ENCODE peak calls at places on chromosomes 6 and 20, in eight cellular contexts. One of them, this sample, is unnamed.

GRCh38 chr6:164882236-164882635 is 427.2 kb downstream of the C6orf118 start:
- DNase-seq in tibial artery: no peak
- DNase-seq in substantia nigra: no peak
- DNase-seq in mucosa of gallbladder: no peak
- DNase-seq in astrocyte of the spinal cord: no peak
- DNase-seq in NCI-H2107: no peak
- DNase-seq in brain microvascular endothelial cell: no peak
- DNase-seq in stimulated activated CD4-positive, alpha-beta T cell treated with anti-CD3 and anti-CD28 coated beads, Interleukin-12 subunit alpha, Interleukin-12 subunit beta, amount 100 ng/mL, for 4 hours: no peak
- DNase-seq in this sample: no peak

GRCh38 chr6:111585241-111585968 is 20.3 kb downstream of the TRAF3IP2 start:
- DNase-seq in tibial artery: no peak
- DNase-seq in substantia nigra: no peak
- DNase-seq in mucosa of gallbladder: no peak
- DNase-seq in astrocyte of the spinal cord: no peak
- DNase-seq in NCI-H2107: no peak
- DNase-seq in brain microvascular endothelial cell: no peak
- DNase-seq in stimulated activated CD4-positive, alpha-beta T cell treated with anti-CD3 and anti-CD28 coated beads, Interleukin-12 subunit alpha, Interleukin-12 subunit beta, amount 100 ng/mL, for 4 hours: no peak
- DNase-seq in this sample: no peak

GRCh38 chr20:10637563-10637962 is 36.2 kb downstream of the JAG1 start:
- DNase-seq in tibial artery: no peak
- DNase-seq in substantia nigra: no peak
- DNase-seq in mucosa of gallbladder: no peak
- DNase-seq in astrocyte of the spinal cord: peak
- DNase-seq in NCI-H2107: peak
- DNase-seq in brain microvascular endothelial cell: no peak
- DNase-seq in stimulated activated CD4-positive, alpha-beta T cell treated with anti-CD3 and anti-CD28 coated beads, Interleukin-12 subunit alpha, Interleukin-12 subunit beta, amount 100 ng/mL, for 4 hours: no peak
- DNase-seq in this sample: no peak

GRCh38 chr20:23024701-23025100 is 10.4 kb upstream of the SSTR4 start:
- DNase-seq in tibial artery: no peak
- DNase-seq in substantia nigra: no peak
- DNase-seq in mucosa of gallbladder: no peak
- DNase-seq in astrocyte of the spinal cord: no peak
- DNase-seq in NCI-H2107: no peak
- DNase-seq in brain microvascular endothelial cell: no peak
- DNase-seq in stimulated activated CD4-positive, alpha-beta T cell treated with anti-CD3 and anti-CD28 coated beads, Interleukin-12 subunit alpha, Interleukin-12 subunit beta, amount 100 ng/mL, for 4 hours: no peak
- DNase-seq in this sample: no peak

GRCh38 chr20:11882651-11883050 is 35.0 kb upstream of the BTBD3 start:
- DNase-seq in tibial artery: no peak
- DNase-seq in substantia nigra: no peak
- DNase-seq in mucosa of gallbladder: no peak
- DNase-seq in astrocyte of the spinal cord: no peak
- DNase-seq in NCI-H2107: no peak
- DNase-seq in brain microvascular endothelial cell: no peak
- DNase-seq in stimulated activated CD4-positive, alpha-beta T cell treated with anti-CD3 and anti-CD28 coated beads, Interleukin-12 subunit alpha, Interleukin-12 subunit beta, amount 100 ng/mL, for 4 hours: no peak
- DNase-seq in this sample: no peak

GRCh38 chr6:147648936-147649335 is 140.4 kb downstream of the SAMD5 start:
- DNase-seq in tibial artery: no peak
- DNase-seq in substantia nigra: no peak
- DNase-seq in mucosa of gallbladder: no peak
- DNase-seq in astrocyte of the spinal cord: peak
- DNase-seq in NCI-H2107: no peak
- DNase-seq in brain microvascular endothelial cell: no peak
- DNase-seq in stimulated activated CD4-positive, alpha-beta T cell treated with anti-CD3 and anti-CD28 coated beads, Interleukin-12 subunit alpha, Interleukin-12 subunit beta, amount 100 ng/mL, for 4 hours: no peak
- DNase-seq in this sample: no peak

GRCh38 chr6:144062757-144063156 is 32.6 kb downstream of the SF3B5 start:
- DNase-seq in tibial artery: no peak
- DNase-seq in substantia nigra: no peak
- DNase-seq in mucosa of gallbladder: no peak
- DNase-seq in astrocyte of the spinal cord: no peak
- DNase-seq in NCI-H2107: no peak
- DNase-seq in brain microvascular endothelial cell: no peak
- DNase-seq in stimulated activated CD4-positive, alpha-beta T cell treated with anti-CD3 and anti-CD28 coated beads, Interleukin-12 subunit alpha, Interleukin-12 subunit beta, amount 100 ng/mL, for 4 hours: no peak
- DNase-seq in this sample: no peak

GRCh38 chr20:61538481-61539265 is 286.6 kb downstream of the CDH4 start:
- DNase-seq in tibial artery: no peak
- DNase-seq in substantia nigra: no peak
- DNase-seq in mucosa of gallbladder: no peak
- DNase-seq in astrocyte of the spinal cord: no peak
- DNase-seq in NCI-H2107: no peak
- DNase-seq in brain microvascular endothelial cell: no peak
- DNase-seq in stimulated activated CD4-positive, alpha-beta T cell treated with anti-CD3 and anti-CD28 coated beads, Interleukin-12 subunit alpha, Interleukin-12 subunit beta, amount 100 ng/mL, for 4 hours: no peak
- DNase-seq in this sample: peak

GRCh38 chr20:43744966-43745733 is 18.3 kb upstream of the GTSF1L start:
- DNase-seq in tibial artery: no peak
- DNase-seq in substantia nigra: no peak
- DNase-seq in mucosa of gallbladder: no peak
- DNase-seq in astrocyte of the spinal cord: no peak
- DNase-seq in NCI-H2107: no peak
- DNase-seq in brain microvascular endothelial cell: no peak
- DNase-seq in stimulated activated CD4-positive, alpha-beta T cell treated with anti-CD3 and anti-CD28 coated beads, Interleukin-12 subunit alpha, Interleukin-12 subunit beta, amount 100 ng/mL, for 4 hours: no peak
- DNase-seq in this sample: no peak

GRCh38 chr6:43847741-43848630 is 78.0 kb downstream of the VEGFA start:
- DNase-seq in tibial artery: no peak
- DNase-seq in substantia nigra: no peak
- DNase-seq in mucosa of gallbladder: no peak
- DNase-seq in astrocyte of the spinal cord: no peak
- DNase-seq in NCI-H2107: no peak
- DNase-seq in brain microvascular endothelial cell: no peak
- DNase-seq in stimulated activated CD4-positive, alpha-beta T cell treated with anti-CD3 and anti-CD28 coated beads, Interleukin-12 subunit alpha, Interleukin-12 subunit beta, amount 100 ng/mL, for 4 hours: no peak
- DNase-seq in this sample: no peak

GRCh38 chr20:58714340-58714922 is 21.8 kb downstream of the NPEPL1 start:
- DNase-seq in tibial artery: no peak
- DNase-seq in substantia nigra: no peak
- DNase-seq in mucosa of gallbladder: peak
- DNase-seq in astrocyte of the spinal cord: no peak
- DNase-seq in NCI-H2107: no peak
- DNase-seq in brain microvascular endothelial cell: no peak
- DNase-seq in stimulated activated CD4-positive, alpha-beta T cell treated with anti-CD3 and anti-CD28 coated beads, Interleukin-12 subunit alpha, Interleukin-12 subunit beta, amount 100 ng/mL, for 4 hours: no peak
- DNase-seq in this sample: no peak

GRCh38 chr6:128885381-128885780 is 2.4 kb downstream of the LAMA2 start:
- DNase-seq in tibial artery: no peak
- DNase-seq in substantia nigra: no peak
- DNase-seq in mucosa of gallbladder: no peak
- DNase-seq in astrocyte of the spinal cord: no peak
- DNase-seq in NCI-H2107: no peak
- DNase-seq in brain microvascular endothelial cell: no peak
- DNase-seq in stimulated activated CD4-positive, alpha-beta T cell treated with anti-CD3 and anti-CD28 coated beads, Interleukin-12 subunit alpha, Interleukin-12 subunit beta, amount 100 ng/mL, for 4 hours: no peak
- DNase-seq in this sample: no peak

GRCh38 chr6:160931378-160932343 is 59.9 kb upstream of the MAP3K4 start:
- DNase-seq in tibial artery: no peak
- DNase-seq in substantia nigra: peak
- DNase-seq in mucosa of gallbladder: no peak
- DNase-seq in astrocyte of the spinal cord: peak
- DNase-seq in NCI-H2107: no peak
- DNase-seq in brain microvascular endothelial cell: no peak
- DNase-seq in stimulated activated CD4-positive, alpha-beta T cell treated with anti-CD3 and anti-CD28 coated beads, Interleukin-12 subunit alpha, Interleukin-12 subunit beta, amount 100 ng/mL, for 4 hours: no peak
- DNase-seq in this sample: no peak

GRCh38 chr20:38725959-38726848 is 1.9 kb downstream of the SLC32A1 start:
- DNase-seq in tibial artery: no peak
- DNase-seq in substantia nigra: no peak
- DNase-seq in mucosa of gallbladder: no peak
- DNase-seq in astrocyte of the spinal cord: no peak
- DNase-seq in NCI-H2107: no peak
- DNase-seq in brain microvascular endothelial cell: no peak
- DNase-seq in stimulated activated CD4-positive, alpha-beta T cell treated with anti-CD3 and anti-CD28 coated beads, Interleukin-12 subunit alpha, Interleukin-12 subunit beta, amount 100 ng/mL, for 4 hours: peak
- DNase-seq in this sample: peak

GRCh38 chr20:13102237-13102636 is 93.5 kb downstream of the SPTLC3 start:
- DNase-seq in tibial artery: no peak
- DNase-seq in substantia nigra: no peak
- DNase-seq in mucosa of gallbladder: no peak
- DNase-seq in astrocyte of the spinal cord: no peak
- DNase-seq in NCI-H2107: no peak
- DNase-seq in brain microvascular endothelial cell: no peak
- DNase-seq in stimulated activated CD4-positive, alpha-beta T cell treated with anti-CD3 and anti-CD28 coated beads, Interleukin-12 subunit alpha, Interleukin-12 subunit beta, amount 100 ng/mL, for 4 hours: no peak
- DNase-seq in this sample: no peak

GRCh38 chr6:34067814-34068213 is 78.1 kb downstream of the GRM4 start:
- DNase-seq in tibial artery: no peak
- DNase-seq in substantia nigra: no peak
- DNase-seq in mucosa of gallbladder: no peak
- DNase-seq in astrocyte of the spinal cord: no peak
- DNase-seq in NCI-H2107: no peak
- DNase-seq in brain microvascular endothelial cell: no peak
- DNase-seq in stimulated activated CD4-positive, alpha-beta T cell treated with anti-CD3 and anti-CD28 coated beads, Interleukin-12 subunit alpha, Interleukin-12 subunit beta, amount 100 ng/mL, for 4 hours: no peak
- DNase-seq in this sample: no peak

GRCh38 chr20:3077618-3078134 is 6.3 kb downstream of the OXT start:
- DNase-seq in tibial artery: no peak
- DNase-seq in substantia nigra: no peak
- DNase-seq in mucosa of gallbladder: no peak
- DNase-seq in astrocyte of the spinal cord: no peak
- DNase-seq in NCI-H2107: no peak
- DNase-seq in brain microvascular endothelial cell: no peak
- DNase-seq in stimulated activated CD4-positive, alpha-beta T cell treated with anti-CD3 and anti-CD28 coated beads, Interleukin-12 subunit alpha, Interleukin-12 subunit beta, amount 100 ng/mL, for 4 hours: no peak
- DNase-seq in this sample: peak

GRCh38 chr6:111957623-111958315 is 84.5 kb upstream of the FYN start:
- DNase-seq in tibial artery: no peak
- DNase-seq in substantia nigra: no peak
- DNase-seq in mucosa of gallbladder: no peak
- DNase-seq in astrocyte of the spinal cord: no peak
- DNase-seq in NCI-H2107: no peak
- DNase-seq in brain microvascular endothelial cell: no peak
- DNase-seq in stimulated activated CD4-positive, alpha-beta T cell treated with anti-CD3 and anti-CD28 coated beads, Interleukin-12 subunit alpha, Interleukin-12 subunit beta, amount 100 ng/mL, for 4 hours: no peak
- DNase-seq in this sample: no peak

GRCh38 chr20:38258545-38259223 is 1.9 kb downstream of the KIAA1755 start:
- DNase-seq in tibial artery: no peak
- DNase-seq in substantia nigra: no peak
- DNase-seq in mucosa of gallbladder: no peak
- DNase-seq in astrocyte of the spinal cord: no peak
- DNase-seq in NCI-H2107: no peak
- DNase-seq in brain microvascular endothelial cell: no peak
- DNase-seq in stimulated activated CD4-positive, alpha-beta T cell treated with anti-CD3 and anti-CD28 coated beads, Interleukin-12 subunit alpha, Interleukin-12 subunit beta, amount 100 ng/mL, for 4 hours: no peak
- DNase-seq in this sample: no peak